ENCODE peak calls at places on chromosomes 2 and 18, in five cellular contexts. D is right lobe of liver, H is fibroblast of lung, M is breast epithelium, G is choroid plexus epithelial cell. R is an unnamed sample.

GRCh38 chr2:130332271-130333073 is 10.2 kb upstream of the IMP4 start:
- DNase-seq in G (peak), M (peak), H (peak), D (peak), R (peak)

GRCh38 chr2:179814050-179814449 is 47.4 kb downstream of the ZNF385B start:
- DNase-seq in M (no peak), G (no peak), H (no peak), D (peak), R (no peak)

GRCh38 chr18:37476182-37476581 is 89.4 kb downstream of the CELF4 start:
- DNase-seq in H (peak), G (peak), D (no peak), M (no peak), R (peak)

GRCh38 chr2:224114428-224114827 is 75.3 kb upstream of the SERPINE2 start:
- DNase-seq in G (no peak), D (no peak), M (no peak), H (no peak), R (no peak)

GRCh38 chr18:22106536-22107292 is 62.7 kb upstream of the GATA6 start:
- DNase-seq in H (no peak), G (peak), M (no peak), D (no peak), R (no peak)

GRCh38 chr18:8947576-8947975 is 154.9 kb upstream of the NDUFV2 start:
- DNase-seq in G (peak), D (no peak), M (no peak), H (no peak), R (no peak)

GRCh38 chr18:79900610-79901570 is 50.6 kb downstream of the SLC66A2 start:
- DNase-seq in D (no peak), M (no peak), G (no peak), H (no peak), R (no peak)

GRCh38 chr18:213505-213904 is 54.3 kb downstream of the THOC1 start:
- DNase-seq in H (no peak), D (no peak), G (no peak), M (no peak), R (no peak)

GRCh38 chr2:190649798-190650390 is 1.0 kb downstream of the NAB1 start:
- DNase-seq in D (no peak), G (no peak), M (no peak), H (peak), R (no peak)

GRCh38 chr2:112666764-112667122 is 21.0 kb downstream of the SLC20A1 start:
- DNase-seq in G (no peak), H (no peak), M (no peak), D (no peak), R (no peak)

GRCh38 chr2:141331127-141331526 is 799.7 kb downstream of the LRP1B start:
- DNase-seq in H (peak), D (no peak), M (no peak), G (peak), R (no peak)

GRCh38 chr18:34729264-34729663 is 19.2 kb downstream of the DTNA start:
- DNase-seq in G (peak), H (peak), D (no peak), M (no peak), R (no peak)

GRCh38 chr18:75131455-75132000 is 77.4 kb downstream of the PTGR3 start:
- DNase-seq in G (no peak), M (peak), D (no peak), H (no peak), R (no peak)

GRCh38 chr2:182895169-182895568 is 28.7 kb upstream of the FRZB start:
- DNase-seq in G (no peak), H (no peak), D (no peak), M (no peak), R (no peak)

GRCh38 chr18:61898576-61899205 is 5.9 kb upstream of the RNF152 start:
- DNase-seq in G (no peak), M (no peak), D (peak), H (no peak), R (no peak)

GRCh38 chr18:40197711-40198110 is 1757.3 kb upstream of the PIK3C3 start:
- DNase-seq in M (no peak), G (no peak), D (no peak), H (no peak), R (no peak)

GRCh38 chr18:50506362-50506761 is 53.5 kb upstream of the MAPK4 start:
- DNase-seq in G (no peak), H (no peak), D (no peak), M (no peak), R (no peak)

GRCh38 chr2:190637903-190638618 is 10.8 kb upstream of the NAB1 start:
- DNase-seq in M (peak), G (peak), H (no peak), D (peak), R (no peak)

GRCh38 chr18:50631831-50632285 is 72.0 kb downstream of the MAPK4 start:
- DNase-seq in H (no peak), G (peak), M (no peak), D (no peak), R (no peak)

GRCh38 chr2:157438907-157439791 is 4.7 kb downstream of the CYTIP start:
- DNase-seq in M (no peak), G (no peak), H (peak), D (no peak), R (no peak)

GRCh38 chr2:63662028-63662804 is 73.5 kb downstream of the MDH1 start:
- DNase-seq in H (no peak), D (no peak), M (no peak), G (peak), R (no peak)

GRCh38 chr2:96863575-96864342 is 5.9 kb upstream of the ANKRD39 start:
- DNase-seq in D (no peak), M (no peak), H (no peak), G (no peak), R (no peak)

GRCh38 chr2:133362061-133362476 is 206.2 kb downstream of the NCKAP5 start:
- DNase-seq in H (peak), M (no peak), D (no peak), G (peak), R (no peak)

GRCh38 chr18:61635901-61636528 is 256.8 kb downstream of the RNF152 start:
- DNase-seq in H (peak), D (peak), M (peak), G (peak), R (peak)

GRCh38 chr2:32977228-32977758 is 30.5 kb downstream of the LTBP1 start:
- DNase-seq in G (peak), D (no peak), H (peak), M (peak), R (no peak)

GRCh38 chr2:227163445-227163997 is 484 bp downstream of the COL4A4 start:
- DNase-seq in H (no peak), G (no peak), D (no peak), M (no peak), R (no peak)

GRCh38 chr18:37294951-37295350 is 270.6 kb downstream of the CELF4 start:
- DNase-seq in H (no peak), G (peak), D (no peak), M (no peak), R (no peak)

GRCh38 chr2:23563673-23564617 is 179.0 kb downstream of the KLHL29 start:
- DNase-seq in G (peak), M (peak), D (no peak), H (peak), R (no peak)
- TF ChIP-seq CTCF in G (peak), M (peak), D (no peak), H (peak), R (no peak)

DNA sequence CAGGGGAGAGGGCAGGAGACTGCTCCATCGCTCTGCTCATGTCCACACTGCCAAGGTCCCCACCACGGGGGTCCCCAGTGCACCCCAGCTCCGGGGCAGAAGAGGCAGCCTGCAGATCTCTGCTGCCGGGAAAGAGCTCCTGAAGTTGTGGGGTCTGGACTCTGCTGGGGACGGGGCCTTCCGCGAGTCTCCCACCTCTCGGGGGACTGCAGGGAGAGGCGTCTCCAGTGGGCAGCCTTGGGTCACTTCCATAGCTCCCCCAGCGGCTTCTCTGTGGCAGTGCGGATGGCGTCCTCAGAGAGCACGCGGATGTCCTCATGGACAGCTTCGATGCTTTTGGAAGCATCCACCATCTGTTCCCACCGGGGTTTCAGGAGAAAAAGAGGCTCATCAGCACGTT is 10.7 kb downstream of the DTYMK start:
- DNase-seq in M (no peak), D (no peak), G (no peak), H (no peak), R (no peak)
- TF ChIP-seq CTCF in M (no peak), D (no peak), G (peak), H (peak), R (no peak)

DNA sequence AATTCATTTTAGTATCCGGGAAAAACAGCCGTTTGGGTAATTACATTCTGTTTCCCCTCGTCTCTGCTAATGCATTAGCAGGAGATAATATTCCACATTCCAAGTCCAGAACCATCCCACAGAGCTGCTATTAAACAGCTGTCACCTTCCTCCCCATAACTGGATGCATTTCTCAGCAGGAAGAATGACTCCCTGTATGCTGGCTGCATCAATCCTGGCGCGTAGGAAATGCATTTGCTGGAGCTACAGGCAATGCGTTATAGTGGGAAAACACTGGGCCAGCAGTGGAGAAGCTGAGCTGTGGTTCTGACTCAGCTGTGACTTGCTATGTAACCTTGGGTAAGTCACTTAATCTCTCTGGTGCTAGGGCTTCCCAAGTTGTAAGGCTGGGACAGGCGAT is 246.0 kb downstream of the CLIP4 start:
- DNase-seq in H (no peak), D (no peak), G (peak), M (no peak), R (no peak)
- TF ChIP-seq CTCF in H (no peak), D (no peak), G (no peak), M (no peak), R (no peak)

GRCh38 chr2:68900496-68901198 is 29.4 kb upstream of the BMP10 start:
- DNase-seq in G (peak), H (no peak), D (no peak), M (no peak), R (no peak)
- TF ChIP-seq CTCF in G (peak), H (no peak), D (no peak), M (no peak), R (no peak)

GRCh38 chr2:18154812-18155211 is 276.3 kb downstream of the KCNS3 start:
- DNase-seq in D (no peak), G (peak), H (no peak), M (no peak), R (no peak)
- TF ChIP-seq CTCF in D (no peak), G (peak), H (no peak), M (no peak), R (no peak)

DNA sequence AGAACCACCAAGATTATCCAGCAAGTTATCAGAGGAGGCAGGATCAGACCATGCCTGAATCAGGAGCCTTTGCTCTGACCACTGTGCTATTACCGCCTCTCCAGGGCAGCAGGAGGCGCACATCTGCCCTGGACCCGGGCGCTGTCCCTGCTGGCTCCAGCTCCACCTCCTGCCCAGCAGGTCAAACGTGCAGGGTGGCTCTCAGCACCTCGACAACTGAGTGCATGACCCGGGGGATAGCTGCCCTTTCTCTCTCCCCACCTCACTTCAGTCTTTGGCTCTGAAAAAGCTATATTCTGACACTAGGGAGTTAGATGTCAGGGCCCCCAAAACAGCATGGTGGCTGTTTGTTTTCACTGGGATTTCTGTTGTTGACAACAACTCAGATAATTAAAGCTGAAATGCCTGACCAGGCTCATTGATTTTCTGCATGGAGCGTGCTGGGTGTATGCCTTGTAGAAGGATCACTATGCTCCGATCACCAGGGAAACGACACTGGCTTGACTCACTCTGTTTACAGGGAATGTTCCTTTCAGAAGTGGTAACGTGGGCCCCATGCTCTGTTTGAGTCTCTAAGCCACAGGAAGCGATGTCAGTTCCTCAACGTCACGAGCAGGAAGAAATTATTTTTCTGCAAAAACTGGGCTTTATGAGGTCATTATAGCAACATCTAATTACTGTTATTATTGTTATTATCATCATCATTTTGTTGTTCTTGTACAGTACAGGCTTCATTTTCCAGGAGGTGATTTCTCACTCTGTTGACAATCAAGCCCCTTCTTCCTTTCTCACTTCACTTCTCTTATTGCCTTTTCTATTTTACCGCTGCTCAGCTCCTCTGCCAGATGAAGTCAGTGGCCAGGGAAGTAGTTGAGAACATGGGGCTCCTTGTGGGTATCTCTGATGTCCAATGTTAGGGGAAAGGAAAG is 125.6 kb downstream of the PLB1 start:
- DNase-seq in M (peak), D (peak), G (peak), H (peak), R (no peak)
- TF ChIP-seq CTCF in M (no peak), D (peak), G (peak), H (peak), R (no peak)

GRCh38 chr2:25201265-25201664 is 32.9 kb upstream of the POMC start:
- DNase-seq in G (peak), H (no peak), D (no peak), M (no peak), R (no peak)
- TF ChIP-seq CTCF in G (peak), H (peak), D (no peak), M (no peak), R (no peak)

R was measured in mesothelial cell of epicardium.